ENCODE peak calls at places on chromosomes 1 and 21, in five cellular contexts. One of them, this sample, is unnamed.

GRCh38 chr1:117368116-117369108 is 1.2 kb downstream of the MAN1A2 start:
- DNase-seq in fibroblast of lung: no peak
- DNase-seq in hepatocyte: peak; percentile 12
- DNase-seq in PC-3: peak; percentile 71
- DNase-seq in neural progenitor cell: peak; percentile 22
- DNase-seq in this sample: peak; percentile 63

GRCh38 chr1:100348549-100349144 is 3.7 kb upstream of the CDC14A start:
- DNase-seq in neural progenitor cell: no peak
- DNase-seq in hepatocyte: no peak
- DNase-seq in PC-3: no peak
- DNase-seq in fibroblast of lung: no peak
- DNase-seq in this sample: no peak

GRCh38 chr1:109338091-109338490 is 31.3 kb upstream of the MYBPHL start:
- DNase-seq in hepatocyte: no peak
- DNase-seq in neural progenitor cell: no peak
- DNase-seq in fibroblast of lung: no peak
- DNase-seq in PC-3: no peak
- DNase-seq in this sample: no peak

GRCh38 chr1:215079456-215079855 is 3.1 kb upstream of the KCNK2 start:
- DNase-seq in PC-3: no peak
- DNase-seq in neural progenitor cell: no peak
- DNase-seq in fibroblast of lung: no peak
- DNase-seq in hepatocyte: no peak
- DNase-seq in this sample: no peak

GRCh38 chr1:196400478-196401453 is 207.5 kb downstream of the KCNT2 start:
- DNase-seq in hepatocyte: peak; percentile 9
- DNase-seq in neural progenitor cell: no peak
- DNase-seq in PC-3: peak; percentile 43
- DNase-seq in fibroblast of lung: peak; percentile 94
- DNase-seq in this sample: no peak

GRCh38 chr21:45975017-45975595 is 6.5 kb upstream of the COL6A1 start:
- DNase-seq in fibroblast of lung: peak; percentile 63
- DNase-seq in PC-3: peak; percentile 70
- DNase-seq in neural progenitor cell: peak; percentile 56
- DNase-seq in hepatocyte: peak; percentile 74
- DNase-seq in this sample: no peak

GRCh38 chr1:246039585-246039984 is 467.5 kb downstream of the SMYD3 start:
- DNase-seq in hepatocyte: no peak
- DNase-seq in neural progenitor cell: no peak
- DNase-seq in fibroblast of lung: no peak
- DNase-seq in PC-3: no peak
- DNase-seq in this sample: no peak

GRCh38 chr1:212743901-212744475 is 44.3 kb upstream of the BATF3 start:
- DNase-seq in fibroblast of lung: no peak
- DNase-seq in PC-3: no peak
- DNase-seq in neural progenitor cell: no peak
- DNase-seq in hepatocyte: no peak
- DNase-seq in this sample: no peak

GRCh38 chr1:245398180-245398579 is 243.4 kb downstream of the KIF26B start:
- DNase-seq in neural progenitor cell: no peak
- DNase-seq in fibroblast of lung: no peak
- DNase-seq in hepatocyte: peak; percentile 41
- DNase-seq in PC-3: no peak
- DNase-seq in this sample: no peak

GRCh38 chr1:203213126-203213525 is 16.3 kb downstream of the CHIT1 start:
- DNase-seq in neural progenitor cell: no peak
- DNase-seq in PC-3: no peak
- DNase-seq in fibroblast of lung: no peak
- DNase-seq in hepatocyte: no peak
- DNase-seq in this sample: no peak

GRCh38 chr21:36908260-36908908 is 58.1 kb downstream of the HLCS start:
- DNase-seq in neural progenitor cell: no peak
- DNase-seq in fibroblast of lung: peak; percentile 27
- DNase-seq in PC-3: peak; percentile 69
- DNase-seq in hepatocyte: no peak
- DNase-seq in this sample: no peak

GRCh38 chr1:53590581-53591515 is 131.6 kb downstream of the DMRTB1 start:
- DNase-seq in PC-3: no peak
- DNase-seq in neural progenitor cell: peak; percentile 56
- DNase-seq in hepatocyte: peak; percentile 49
- DNase-seq in fibroblast of lung: peak; percentile 42
- DNase-seq in this sample: no peak

GRCh38 chr1:235075955-235076308 is 52.7 kb downstream of the TOMM20 start:
- DNase-seq in PC-3: no peak
- DNase-seq in neural progenitor cell: no peak
- DNase-seq in fibroblast of lung: no peak
- DNase-seq in hepatocyte: no peak
- DNase-seq in this sample: no peak

GRCh38 chr1:1048765-1049164 is 25.3 kb downstream of the RNF223 start:
- DNase-seq in neural progenitor cell: no peak
- DNase-seq in hepatocyte: no peak
- DNase-seq in fibroblast of lung: no peak
- DNase-seq in PC-3: no peak
- DNase-seq in this sample: no peak

GRCh38 chr1:25723250-25723880 is 76.6 kb upstream of the SELENON start:
- DNase-seq in fibroblast of lung: no peak
- DNase-seq in neural progenitor cell: no peak
- DNase-seq in hepatocyte: no peak
- DNase-seq in PC-3: no peak
- DNase-seq in this sample: no peak

GRCh38 chr1:240575976-240576666 is 35.8 kb downstream of the GREM2 start:
- DNase-seq in PC-3: no peak
- DNase-seq in hepatocyte: no peak
- DNase-seq in neural progenitor cell: no peak
- DNase-seq in fibroblast of lung: peak; percentile 64
- DNase-seq in this sample: peak; percentile 37

GRCh38 chr1:45014403-45015028 is 2.5 kb downstream of the UROD start:
- DNase-seq in PC-3: peak; percentile 86
- DNase-seq in hepatocyte: peak; percentile 89
- DNase-seq in neural progenitor cell: peak; percentile 88
- DNase-seq in fibroblast of lung: peak; percentile 72
- DNase-seq in this sample: peak; percentile 84

GRCh38 chr1:154812911-154813816 is 56.9 kb downstream of the KCNN3 start:
- DNase-seq in fibroblast of lung: peak; percentile 32
- DNase-seq in PC-3: no peak
- DNase-seq in neural progenitor cell: peak; percentile 47
- DNase-seq in hepatocyte: peak; percentile 32
- DNase-seq in this sample: no peak

GRCh38 chr1:187987236-187987776 is 1158.6 kb downstream of the PLA2G4A start:
- DNase-seq in fibroblast of lung: no peak
- DNase-seq in PC-3: no peak
- DNase-seq in hepatocyte: no peak
- DNase-seq in neural progenitor cell: no peak
- DNase-seq in this sample: no peak

GRCh38 chr1:66730462-66730861 is 21.8 kb upstream of the DYNLT5 start:
- DNase-seq in fibroblast of lung: no peak
- DNase-seq in PC-3: no peak
- DNase-seq in hepatocyte: no peak
- DNase-seq in neural progenitor cell: no peak
- DNase-seq in this sample: no peak

GRCh38 chr1:198676253-198676652 is 37.4 kb downstream of the PTPRC start:
- DNase-seq in neural progenitor cell: no peak
- DNase-seq in hepatocyte: no peak
- DNase-seq in fibroblast of lung: peak; percentile 47
- DNase-seq in PC-3: no peak
- DNase-seq in this sample: peak; percentile 57

GRCh38 chr21:29555601-29556000 is 256.9 kb downstream of the BACH1 start:
- DNase-seq in PC-3: no peak
- DNase-seq in hepatocyte: no peak
- DNase-seq in fibroblast of lung: no peak
- DNase-seq in neural progenitor cell: no peak
- DNase-seq in this sample: no peak

DNA sequence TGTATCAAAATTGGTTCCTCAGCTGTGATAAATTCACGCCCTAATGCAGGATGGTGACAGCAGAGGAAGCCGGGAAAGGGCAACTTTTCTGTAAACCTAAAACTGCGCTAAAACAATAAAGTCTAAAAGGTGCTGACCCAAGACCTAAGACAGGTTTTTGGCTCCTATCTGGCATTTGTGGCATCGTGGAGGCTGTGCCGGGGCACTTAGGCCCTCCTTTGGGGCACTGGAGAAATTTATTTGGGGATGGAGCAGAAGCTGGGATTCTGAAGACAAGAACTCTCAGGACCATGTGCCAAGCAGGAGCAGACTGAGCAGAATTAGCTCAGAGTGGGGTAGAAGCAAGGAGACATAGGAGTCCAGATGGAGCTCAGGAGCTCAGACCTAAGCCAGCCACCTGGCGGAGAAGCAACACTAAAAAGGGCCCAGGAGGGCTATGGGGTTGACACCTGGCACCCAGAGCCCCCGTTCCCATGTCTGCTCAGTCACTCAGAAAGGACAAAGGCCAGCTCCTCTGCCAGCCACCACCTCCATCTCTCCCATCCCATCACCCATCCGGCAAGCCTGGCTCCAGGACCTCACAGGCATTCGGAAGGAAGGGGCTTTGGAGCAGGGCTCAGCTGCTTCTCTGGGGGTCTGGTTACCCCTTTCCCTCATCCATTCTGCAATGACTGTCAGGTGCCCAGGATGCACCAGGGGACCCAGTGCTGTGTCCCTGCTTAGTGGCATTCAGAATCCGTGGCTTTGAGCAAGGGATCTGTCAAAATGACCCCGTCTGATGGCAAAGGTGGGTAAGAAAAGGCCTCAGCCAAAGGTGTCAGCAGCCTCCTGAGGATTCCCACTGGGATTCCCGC is 347.7 kb downstream of the NPHP4 start:
- DNase-seq in PC-3: no peak
- DNase-seq in neural progenitor cell: no peak
- DNase-seq in fibroblast of lung: no peak
- DNase-seq in hepatocyte: no peak
- DNase-seq in this sample: no peak
- H3K4me2 ChIP-seq in PC-3: no peak overlapping the region
- H3K4me2 ChIP-seq in neural progenitor cell: no peak overlapping the region
- H3K4me2 ChIP-seq in fibroblast of lung: no peak overlapping the region
- H3K4me2 ChIP-seq in hepatocyte: no peak overlapping the region
- H3K4me2 ChIP-seq in this sample: no peak overlapping the region

DNA sequence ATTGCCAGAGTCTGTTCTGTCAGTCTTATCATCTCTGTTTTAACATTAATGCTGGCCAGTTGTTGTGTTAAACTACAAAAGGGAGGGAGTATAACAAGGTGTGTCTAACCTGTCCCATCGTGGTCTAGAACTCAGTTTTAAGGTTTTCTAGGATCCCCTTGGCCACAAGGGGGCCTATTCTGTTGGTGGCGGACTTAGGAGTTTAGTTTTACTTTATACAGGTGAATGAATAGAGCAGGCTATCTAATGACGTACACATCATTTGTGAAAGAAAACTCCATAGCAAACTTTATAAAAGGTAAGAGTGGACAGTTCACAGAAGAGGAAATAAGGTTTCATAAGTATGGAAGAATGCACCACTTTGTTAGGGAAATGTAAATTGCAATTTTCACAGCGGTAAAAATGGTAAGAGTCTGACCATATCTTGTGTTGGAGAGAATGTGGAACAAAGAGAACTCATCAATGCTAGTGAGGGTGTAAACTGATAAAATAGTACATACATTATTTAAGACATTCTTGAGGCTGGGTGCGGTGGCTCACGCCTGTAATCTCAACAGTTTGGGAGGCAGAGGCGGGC is 2.5 kb upstream of the ATF6 start:
- DNase-seq in hepatocyte: peak; percentile 38
- DNase-seq in neural progenitor cell: peak; percentile 37
- DNase-seq in fibroblast of lung: no peak
- DNase-seq in PC-3: peak; percentile 81
- DNase-seq in this sample: peak; percentile 62
- H3K4me2 ChIP-seq in hepatocyte: no peak overlapping the region
- H3K4me2 ChIP-seq in neural progenitor cell: no peak overlapping the region
- H3K4me2 ChIP-seq in fibroblast of lung: no peak overlapping the region
- H3K4me2 ChIP-seq in PC-3: no peak overlapping the region
- H3K4me2 ChIP-seq in this sample: peak overlapping the region; percentile 40

GRCh38 chr1:236508593-236509027 is 15.2 kb upstream of the LGALS8 start:
- DNase-seq in fibroblast of lung: no peak
- DNase-seq in PC-3: no peak
- DNase-seq in hepatocyte: no peak
- DNase-seq in neural progenitor cell: no peak
- DNase-seq in this sample: no peak
- H3K4me2 ChIP-seq in fibroblast of lung: no peak overlapping the region
- H3K4me2 ChIP-seq in PC-3: no peak overlapping the region
- H3K4me2 ChIP-seq in hepatocyte: no peak overlapping the region
- H3K4me2 ChIP-seq in neural progenitor cell: no peak overlapping the region
- H3K4me2 ChIP-seq in this sample: no peak overlapping the region

GRCh38 chr1:183589384-183589783 is 875 bp downstream of the NCF2 start:
- DNase-seq in PC-3: no peak
- DNase-seq in fibroblast of lung: no peak
- DNase-seq in hepatocyte: no peak
- DNase-seq in neural progenitor cell: no peak
- DNase-seq in this sample: peak; percentile 21
- H3K4me2 ChIP-seq in PC-3: no peak overlapping the region
- H3K4me2 ChIP-seq in fibroblast of lung: no peak overlapping the region
- H3K4me2 ChIP-seq in hepatocyte: no peak overlapping the region
- H3K4me2 ChIP-seq in neural progenitor cell: no peak overlapping the region
- H3K4me2 ChIP-seq in this sample: peak overlapping the region; percentile 88

DNA sequence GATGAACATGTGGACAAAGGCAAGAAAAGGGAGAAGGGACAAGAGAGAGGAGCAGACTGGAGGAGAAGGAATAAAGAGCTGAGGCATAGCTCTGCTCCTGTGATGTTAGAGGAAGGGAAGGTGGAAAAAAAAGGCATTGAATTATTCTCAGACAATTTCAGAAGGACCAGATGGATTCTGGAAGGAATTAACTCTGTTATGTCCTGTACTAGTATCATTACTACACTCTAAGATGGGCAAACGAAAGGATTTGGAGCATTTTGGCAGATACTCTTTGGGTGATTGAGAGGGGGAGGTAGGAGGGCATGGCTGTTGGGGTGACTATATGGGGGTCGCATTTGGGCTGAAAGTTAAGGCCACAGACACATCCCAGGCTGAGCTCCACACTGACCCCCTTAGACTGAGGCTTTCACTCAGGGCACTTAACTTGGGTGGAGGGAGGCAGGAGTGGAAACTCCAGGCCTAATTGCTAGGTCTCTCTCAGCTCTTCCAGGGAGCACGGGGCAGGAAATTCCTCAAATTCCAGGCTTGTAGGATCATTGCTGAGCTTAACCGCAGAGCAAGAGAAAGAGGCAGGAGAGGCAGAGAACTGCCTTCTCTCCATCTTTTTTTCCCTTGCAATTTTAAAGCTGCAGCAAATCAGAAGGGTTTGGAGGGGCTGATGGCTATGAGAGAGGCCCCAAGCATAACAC is 25.9 kb downstream of the KIRREL1 start:
- DNase-seq in neural progenitor cell: peak; percentile 82
- DNase-seq in PC-3: peak; percentile 96
- DNase-seq in hepatocyte: peak; percentile 80
- DNase-seq in fibroblast of lung: peak; percentile 98
- DNase-seq in this sample: no peak
- H3K4me2 ChIP-seq in neural progenitor cell: peak overlapping the region; percentile 69
- H3K4me2 ChIP-seq in PC-3: peak overlapping the region; percentile 75
- H3K4me2 ChIP-seq in hepatocyte: peak overlapping the region; percentile 66
- H3K4me2 ChIP-seq in fibroblast of lung: peak overlapping the region; percentile 82
- H3K4me2 ChIP-seq in this sample: no peak overlapping the region

This sample was measured in OCI-LY7.